ENCODE peak calls at places on chromosome 2, in four cellular contexts. N, B, T and X are unnamed samples.

GRCh38 chr2:113272463-113272862 is 6.3 kb downstream of the PAX8 start:
- DNase-seq in N (no peak), B (no peak), T (no peak), X (no peak)

GRCh38 chr2:148756292-148756975 is 111.9 kb downstream of the EPC2 start:
- DNase-seq in N (peak), B (peak), T (peak), X (no peak)

GRCh38 chr2:63101954-63102353 is 51.3 kb downstream of the OTX1 start:
- DNase-seq in N (no peak), B (no peak), T (no peak), X (no peak)

GRCh38 chr2:59314367-59314766 is 1073.2 kb upstream of the FANCL start:
- DNase-seq in N (no peak), B (no peak), T (no peak), X (no peak)

GRCh38 chr2:37881397-37881796 is 43.7 kb upstream of the RMDN2 start:
- DNase-seq in N (no peak), B (no peak), T (no peak), X (no peak)

GRCh38 chr2:15812187-15812830 is 128.0 kb upstream of the MYCN start:
- DNase-seq in N (no peak), B (no peak), T (no peak), X (no peak)

GRCh38 chr2:132669854-132670103 is 226 bp downstream of the LYPD1 start:
- DNase-seq in N (no peak), B (peak), T (no peak), X (no peak)

GRCh38 chr2:20448246-20449046 is 1.6 kb downstream of the RHOB start:
- DNase-seq in N (no peak), B (peak), T (no peak), X (no peak)

GRCh38 chr2:160836755-160837154 is 323.5 kb upstream of the TANK start:
- DNase-seq in N (peak), B (peak), T (peak), X (no peak)

GRCh38 chr2:169363570-169364150 is 1.3 kb upstream of the LRP2 start:
- DNase-seq in N (no peak), B (peak), T (no peak), X (peak)

GRCh38 chr2:69138247-69138754 is 125.3 kb downstream of the ANTXR1 start:
- DNase-seq in N (peak), B (peak), T (no peak), X (no peak)

GRCh38 chr2:218992196-218992595 is 1.0 kb downstream of the CRYBA2 start:
- DNase-seq in N (no peak), B (no peak), T (no peak), X (no peak)

GRCh38 chr2:7057865-7058400 is 140.7 kb downstream of the RNF144A start:
- DNase-seq in N (no peak), B (no peak), T (no peak), X (no peak)

GRCh38 chr2:101467306-101467705 is 7.6 kb downstream of the RFX8 start:
- DNase-seq in N (no peak), B (no peak), T (no peak), X (no peak)

GRCh38 chr2:72944804-72945449 is 27.6 kb downstream of the EMX1 start:
- DNase-seq in N (no peak), B (no peak), T (no peak), X (no peak)

GRCh38 chr2:14543284-14543683 is 89.2 kb upstream of the LRATD1 start:
- DNase-seq in N (no peak), B (no peak), T (no peak), X (no peak)

GRCh38 chr2:100944617-100945432 is 57.3 kb upstream of the RPL31 start:
- DNase-seq in N (no peak), B (no peak), T (no peak), X (no peak)

GRCh38 chr2:233852056-233852455 is 2.3 kb downstream of the HJURP start:
- DNase-seq in N (no peak), B (peak), T (no peak), X (no peak)

GRCh38 chr2:26429779-26430654 is 28.3 kb downstream of the DRC1 start:
- DNase-seq in N (no peak), B (no peak), T (no peak), X (no peak)

GRCh38 chr2:57878573-57878910 is 168.1 kb upstream of the VRK2 start:
- DNase-seq in N (no peak), B (no peak), T (no peak), X (no peak)

GRCh38 chr2:236862961-236863728 is 222.5 kb upstream of the COPS8 start:
- DNase-seq in N (peak), B (no peak), T (peak), X (peak)

GRCh38 chr2:238947920-238948710 is 100.2 kb downstream of the TWIST2 start:
- DNase-seq in N (no peak), B (peak), T (peak), X (no peak)

GRCh38 chr2:37156071-37156856 is 516 bp downstream of the EIF2AK2 start:
- DNase-seq in N (no peak), B (peak), T (no peak), X (no peak)

GRCh38 chr2:43729775-43730174 is 44.1 kb upstream of the DYNC2LI1 start:
- DNase-seq in N (no peak), B (no peak), T (no peak), X (no peak)

GRCh38 chr2:145352499-145352898 is 832.6 kb upstream of the ZEB2 start:
- DNase-seq in N (no peak), B (no peak), T (no peak), X (no peak)

GRCh38 chr2:158953926-158954763 is 14.3 kb upstream of the TANC1 start:
- DNase-seq in N (no peak), B (peak), T (peak), X (no peak)

GRCh38 chr2:160305081-160305750 is 105.1 kb upstream of the ITGB6 start:
- DNase-seq in N (no peak), B (no peak), T (no peak), X (no peak)

GRCh38 chr2:55918856-55919255 is 4.7 kb downstream of the EFEMP1 start:
- DNase-seq in N (no peak), B (no peak), T (no peak), X (no peak)

GRCh38 chr2:132581917-132582316 is 88.1 kb downstream of the LYPD1 start:
- DNase-seq in N (no peak), B (no peak), T (no peak), X (no peak)

GRCh38 chr2:96537734-96538486 is 1.4 kb downstream of the ARID5A start:
- DNase-seq in N (no peak), B (no peak), T (no peak), X (no peak)

GRCh38 chr2:25062461-25062860 is 20.6 kb downstream of the EFR3B start:
- DNase-seq in N (no peak), B (no peak), T (no peak), X (no peak)

GRCh38 chr2:239316562-239317465 is 84.0 kb downstream of the HDAC4 start:
- DNase-seq in N (no peak), B (no peak), T (no peak), X (no peak)

GRCh38 chr2:239307221-239307569 is 93.6 kb downstream of the HDAC4 start:
- DNase-seq in N (no peak), B (no peak), T (no peak), X (no peak)

GRCh38 chr2:69798909-69799526 is 30.4 kb upstream of the GMCL1 start:
- DNase-seq in N (no peak), B (no peak), T (no peak), X (no peak)

GRCh38 chr2:163580757-163581156 is 155.1 kb downstream of the FIGN start:
- DNase-seq in N (no peak), B (no peak), T (no peak), X (no peak)

GRCh38 chr2:47087051-47087450 is 68.1 kb downstream of the STPG4 start:
- DNase-seq in N (no peak), B (no peak), T (no peak), X (no peak)

GRCh38 chr2:47089083-47089464 is 66.0 kb downstream of the STPG4 start:
- DNase-seq in N (no peak), B (peak), T (no peak), X (no peak)

GRCh38 chr2:47086571-47086970 is 68.5 kb downstream of the STPG4 start:
- DNase-seq in N (no peak), B (no peak), T (no peak), X (no peak)

GRCh38 chr2:47086054-47086471 is 69.0 kb downstream of the STPG4 start:
- DNase-seq in N (no peak), B (no peak), T (no peak), X (no peak)

GRCh38 chr2:47088371-47089082 is 66.6 kb downstream of the STPG4 start:
- DNase-seq in N (no peak), B (no peak), T (no peak), X (no peak)
- TF ChIP-seq CTCF in N (peak), B (no peak), T (peak), X (no peak)

GRCh38 chr2:223697921-223698645 is 95.9 kb upstream of the SCG2 start:
- DNase-seq in N (no peak), B (peak), T (no peak), X (no peak)
- TF ChIP-seq CTCF in N (no peak), B (no peak), T (no peak), X (no peak)

DNA sequence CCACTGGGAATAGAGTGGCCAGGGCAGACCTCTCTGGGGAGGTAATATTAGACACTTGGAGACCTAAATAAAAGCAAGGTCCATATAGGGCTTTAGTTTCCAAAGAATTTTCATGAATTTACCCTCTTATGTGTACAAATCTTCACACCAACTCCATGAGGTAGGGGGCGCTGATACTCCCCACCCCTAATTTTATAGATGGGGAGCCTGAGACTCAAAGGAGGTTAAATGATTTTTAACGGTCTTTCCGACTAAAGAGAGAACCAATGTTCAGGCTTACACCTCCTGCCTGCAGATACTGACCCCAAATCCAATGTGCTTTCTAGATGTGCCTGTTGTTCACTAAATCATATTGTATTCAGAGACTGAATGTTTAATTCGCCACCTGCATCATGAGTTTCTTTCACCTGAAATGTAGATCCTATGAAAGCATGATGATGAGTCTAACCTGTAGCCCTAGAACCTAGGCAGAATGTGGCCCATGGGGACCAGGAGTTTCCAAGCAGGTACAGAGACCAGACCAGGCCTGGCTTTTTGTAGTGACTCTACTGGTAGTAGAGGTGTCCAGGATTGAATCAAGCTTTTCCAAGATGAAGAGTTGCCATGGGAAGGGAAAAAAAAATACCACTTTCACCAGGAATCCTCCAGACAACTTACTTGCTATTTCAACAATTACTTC is 16.8 kb upstream of the PAX3 start:
- DNase-seq in N (no peak), B (no peak), T (no peak), X (no peak)
- TF ChIP-seq CTCF in N (no peak), B (peak), T (peak), X (peak)

GRCh38 chr2:135473567-135473966 is 57.5 kb downstream of the ZRANB3 start:
- DNase-seq in N (no peak), B (peak), T (no peak), X (peak)
- TF ChIP-seq CTCF in N (peak), B (peak), T (peak), X (peak)

DNA sequence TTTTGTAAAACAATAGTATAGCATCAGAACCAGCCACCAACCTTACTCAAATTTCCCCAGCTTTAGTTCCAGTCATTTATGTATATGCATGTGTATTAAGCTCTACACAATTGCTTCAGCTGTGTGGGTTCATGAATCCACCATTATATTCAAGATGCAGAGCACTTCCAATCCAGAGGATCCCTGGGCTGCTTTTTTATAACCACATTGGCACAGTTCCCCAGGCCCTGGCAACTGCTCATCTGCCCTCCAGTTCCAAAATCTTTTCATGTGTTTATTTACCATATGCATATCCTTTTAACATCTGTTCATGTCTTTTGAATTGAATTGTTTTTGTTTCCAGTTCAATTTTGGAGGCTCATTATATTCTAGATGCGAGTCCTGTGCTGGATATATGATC is 482.9 kb upstream of the HS6ST1 start:
- DNase-seq in N (no peak), B (no peak), T (no peak), X (no peak)
- TF ChIP-seq CTCF in N (no peak), B (no peak), T (no peak), X (no peak)